ENCODE peak calls at places on chromosomes 4 and X, in four cellular contexts. S is Karpas-422, J is H1, Q is HepG2. O is an unnamed sample.

GRCh38 chr4:73606465-73606974 is 13.7 kb downstream of the RASSF6 start:
- DNase-seq in Q (no peak), J (no peak), S (peak; percentile 86), O (no peak)

GRCh38 chr4:34293459-34293858 is 1950.9 kb downstream of the ARAP2 start:
- DNase-seq in Q (no peak), J (no peak), S (no peak), O (no peak)

GRCh38 chr4:153151535-153152452 is 52.4 kb upstream of the TRIM2 start:
- DNase-seq in J (no peak), Q (no peak), S (peak; percentile 51), O (peak; percentile 58)

GRCh38 chrX:150460781-150461180 is 97.7 kb downstream of the MAMLD1 start:
- DNase-seq in J (no peak), S (no peak), Q (no peak), O (no peak)

GRCh38 chr4:126955292-126956191 is 677.2 kb upstream of the INTU start:
- DNase-seq in J (no peak), S (no peak), Q (no peak), O (peak; percentile 15)

GRCh38 chrX:123959281-123960063 is 2.0 kb upstream of the STAG2 start:
- DNase-seq in J (no peak), S (no peak), Q (no peak), O (peak; percentile 58)

GRCh38 chr4:44132526-44132925 is 316.1 kb downstream of the KCTD8 start:
- DNase-seq in J (no peak), Q (no peak), S (no peak), O (no peak)

GRCh38 chr4:25795566-25796454 is 67.0 kb downstream of the SEL1L3 start:
- DNase-seq in S (no peak), Q (peak; percentile 15), J (peak; percentile 53), O (peak; percentile 13)

GRCh38 chr4:74768857-74769525 is 25.3 kb downstream of the BTC start:
- DNase-seq in J (no peak), Q (peak; percentile 32), S (peak; percentile 60), O (no peak)

GRCh38 chr4:26916195-26916594 is 55.6 kb downstream of the STIM2 start:
- DNase-seq in J (no peak), S (no peak), Q (no peak), O (no peak)

GRCh38 chr4:169135776-169136175 is 125.7 kb upstream of the CBR4 start:
- DNase-seq in S (no peak), Q (no peak), J (no peak), O (no peak)

GRCh38 chr4:169131556-169132208 is 121.6 kb upstream of the CBR4 start:
- DNase-seq in Q (no peak), S (no peak), J (no peak), O (no peak)

GRCh38 chr4:169133932-169134331 is 123.9 kb upstream of the CBR4 start:
- DNase-seq in J (no peak), S (no peak), Q (peak; percentile 35), O (no peak)

GRCh38 chr4:169136330-169136729 is 126.3 kb upstream of the CBR4 start:
- DNase-seq in J (no peak), Q (no peak), S (no peak), O (no peak)

GRCh38 chr4:169132561-169133305 is 122.7 kb upstream of the CBR4 start:
- DNase-seq in Q (no peak), J (no peak), S (no peak), O (no peak)
- H3K36me3 ChIP-seq in Q (peaks cover 15% of the 10 kb centered on the region), J (no peaks in the 10 kb centered on the region), S (no peaks in the 10 kb centered on the region), O (no peaks in the 10 kb centered on the region)

GRCh38 chr4:183700407-183700806 is 41.3 kb downstream of the TRAPPC11 start:
- DNase-seq in S (no peak), Q (no peak), J (no peak), O (no peak)
- H3K36me3 ChIP-seq in S (peaks cover 32% of the 10 kb centered on the region), Q (peaks cover 57% of the 10 kb centered on the region), J (peaks cover 2% of the 10 kb centered on the region), O (no peaks in the 10 kb centered on the region)

GRCh38 chr4:5757954-5758353 is 47.0 kb downstream of the EVC start:
- DNase-seq in J (no peak), Q (no peak), S (no peak), O (no peak)
- H3K36me3 ChIP-seq in J (peaks cover 2% of the 10 kb centered on the region), Q (peaks cover 21% of the 10 kb centered on the region), S (no peaks in the 10 kb centered on the region), O (no peaks in the 10 kb centered on the region)

GRCh38 chrX:24759786-24760185 is 66.1 kb downstream of the POLA1 start:
- DNase-seq in J (no peak), S (no peak), Q (no peak), O (no peak)

GRCh38 chrX:24761306-24761705 is 67.6 kb downstream of the POLA1 start:
- DNase-seq in Q (no peak), S (no peak), J (no peak), O (no peak)

GRCh38 chrX:24760601-24761000 is 66.9 kb downstream of the POLA1 start:
- DNase-seq in Q (no peak), S (no peak), J (no peak), O (no peak)

GRCh38 chrX:24767557-24767956 is 73.8 kb downstream of the POLA1 start:
- DNase-seq in Q (no peak), S (no peak), J (no peak), O (no peak)

GRCh38 chrX:24763989-24764388 is 70.3 kb downstream of the POLA1 start:
- DNase-seq in S (no peak), J (no peak), Q (no peak), O (no peak)
- H3K36me3 ChIP-seq in S (no peaks in the 10 kb centered on the region), J (no peaks in the 10 kb centered on the region), Q (peaks cover 6% of the 10 kb centered on the region), O (no peaks in the 10 kb centered on the region)

GRCh38 chr4:184424993-184425758 is 49.2 kb downstream of the IRF2 start:
- DNase-seq in Q (no peak), S (no peak), J (no peak), O (no peak)

GRCh38 chr4:184428787-184429186 is 45.6 kb downstream of the IRF2 start:
- DNase-seq in J (no peak), Q (no peak), S (no peak), O (no peak)

GRCh38 chr4:184430163-184430562 is 44.2 kb downstream of the IRF2 start:
- DNase-seq in S (no peak), J (no peak), Q (no peak), O (no peak)

GRCh38 chr4:184427093-184427492 is 47.3 kb downstream of the IRF2 start:
- DNase-seq in J (no peak), Q (no peak), S (no peak), O (no peak)

GRCh38 chr4:184427687-184428086 is 46.7 kb downstream of the IRF2 start:
- DNase-seq in J (no peak), Q (no peak), S (no peak), O (no peak)
- H3K36me3 ChIP-seq in J (peaks cover 2% of the 10 kb centered on the region), Q (peaks cover 52% of the 10 kb centered on the region), S (peaks cover 8% of the 10 kb centered on the region), O (no peaks in the 10 kb centered on the region)

DNA sequence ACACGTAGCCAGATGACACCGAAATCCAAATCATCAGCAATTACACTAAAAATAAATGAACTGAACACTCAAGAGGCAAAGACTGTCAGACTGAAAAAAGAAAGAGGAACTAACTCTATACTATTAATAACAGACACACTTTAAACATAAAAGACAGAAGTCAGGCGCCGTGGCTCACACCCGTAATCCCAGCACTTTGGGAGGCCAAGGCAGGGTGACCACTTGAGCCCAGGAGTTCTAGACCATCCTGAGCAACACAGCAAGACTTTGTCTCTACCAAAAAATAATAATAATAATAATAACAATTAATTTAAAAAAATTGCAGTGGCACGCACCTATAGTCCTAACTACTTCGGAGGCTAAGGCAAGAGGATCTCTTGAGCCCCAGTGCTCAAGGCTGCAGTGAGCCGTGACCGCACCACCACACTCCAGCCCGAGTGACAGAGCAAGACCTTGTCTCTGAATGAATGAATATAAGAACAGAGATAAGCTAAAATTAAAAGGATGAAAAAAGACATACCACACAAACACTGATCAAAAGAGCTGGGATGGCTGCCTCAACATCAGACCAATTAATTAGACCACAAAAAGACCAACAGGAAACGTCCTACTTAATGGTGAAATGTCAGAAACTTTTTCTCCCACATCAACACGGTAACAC is 29.9 kb downstream of the CTBP1 start:
- DNase-seq in S (peak; percentile 91), Q (no peak), J (no peak), O (no peak)
- H3K36me3 ChIP-seq in S (peaks cover 9% of the 10 kb centered on the region), Q (peaks cover 43% of the 10 kb centered on the region), J (peaks cover 6% of the 10 kb centered on the region), O (no peaks in the 10 kb centered on the region)

GRCh38 chr4:151105454-151106032 is 6.1 kb downstream of the RPS3A start:
- DNase-seq in Q (no peak), J (no peak), S (peak; percentile 54), O (no peak)
- H3K36me3 ChIP-seq in Q (peaks cover 38% of the 10 kb centered on the region), J (peaks cover 33% of the 10 kb centered on the region), S (peaks cover 69% of the 10 kb centered on the region), O (no peaks in the 10 kb centered on the region)

GRCh38 chr4:86019906-86020305 is 339.9 kb downstream of the MAPK10 start:
- DNase-seq in S (no peak), J (no peak), Q (no peak), O (no peak)
- H3K36me3 ChIP-seq in S (peaks cover 12% of the 10 kb centered on the region), J (no peaks in the 10 kb centered on the region), Q (no peaks in the 10 kb centered on the region), O (no peaks in the 10 kb centered on the region)

GRCh38 chrX:10128386-10128785 is 28.4 kb upstream of the CLCN4 start:
- DNase-seq in J (no peak), S (no peak), Q (no peak), O (no peak)

GRCh38 chrX:10130354-10130753 is 26.4 kb upstream of the CLCN4 start:
- DNase-seq in J (no peak), S (no peak), Q (no peak), O (no peak)

GRCh38 chrX:10126044-10126443 is 30.7 kb upstream of the CLCN4 start:
- DNase-seq in S (no peak), J (no peak), Q (no peak), O (no peak)

GRCh38 chrX:10126834-10127233 is 29.9 kb upstream of the CLCN4 start:
- DNase-seq in J (no peak), Q (no peak), S (no peak), O (no peak)

DNA sequence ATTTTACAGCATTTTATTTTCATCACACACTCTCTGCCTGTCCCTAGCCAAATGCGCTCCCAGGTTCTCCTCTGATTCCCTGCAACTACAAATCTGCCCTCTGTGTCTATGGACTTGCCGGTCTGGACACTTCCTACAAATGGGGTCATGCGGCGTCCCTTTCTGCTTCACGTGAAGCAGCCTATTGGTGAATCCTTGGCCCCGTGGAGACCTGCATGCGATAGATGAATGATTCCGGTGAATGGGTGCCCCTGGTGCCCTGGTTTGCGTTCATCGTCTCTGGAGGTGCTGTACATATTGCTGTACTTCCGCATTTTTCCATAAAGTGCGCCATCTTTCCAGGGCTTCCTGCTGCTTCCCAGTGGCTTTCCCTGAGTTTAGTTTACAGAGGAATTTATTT is 27.5 kb upstream of the CLCN4 start:
- DNase-seq in J (no peak), S (no peak), Q (no peak), O (no peak)
- H3K36me3 ChIP-seq in J (no peaks in the 10 kb centered on the region), S (no peaks in the 10 kb centered on the region), Q (no peaks in the 10 kb centered on the region), O (no peaks in the 10 kb centered on the region)

DNA sequence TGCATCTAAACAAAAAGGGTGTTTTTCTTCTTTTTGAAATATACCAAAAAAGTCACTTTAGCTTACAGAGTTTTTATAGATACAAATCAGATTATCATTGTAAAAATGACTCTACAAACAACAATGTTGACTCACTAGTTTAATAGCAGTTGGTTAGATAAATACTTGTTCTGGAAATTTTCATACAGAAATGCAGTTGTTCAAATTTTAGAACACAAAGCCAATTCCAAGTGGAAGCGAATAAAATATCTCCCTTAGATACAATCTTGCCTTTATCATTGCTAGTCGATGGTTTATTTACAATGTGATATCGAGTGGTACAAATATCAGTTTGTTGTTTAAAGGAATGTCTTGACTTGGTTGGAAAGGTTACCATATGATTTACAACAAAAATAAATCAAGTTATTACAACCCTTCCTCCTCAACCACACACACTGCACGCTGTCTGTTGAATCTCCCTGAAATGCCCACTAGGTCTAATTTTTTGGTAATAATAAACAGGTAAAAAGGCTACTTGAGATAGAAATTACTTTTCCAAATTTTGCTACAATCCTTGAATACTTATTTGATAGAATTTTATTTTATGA is 114.8 kb downstream of the CDS1 start:
- DNase-seq in Q (no peak), J (no peak), S (no peak), O (no peak)
- H3K36me3 ChIP-seq in Q (peaks cover 38% of the 10 kb centered on the region), J (peaks cover 4% of the 10 kb centered on the region), S (no peaks in the 10 kb centered on the region), O (no peaks in the 10 kb centered on the region)

O was measured in testis.